ENCODE peak calls at places on chromosomes 11 and 22, in five cellular contexts. A is EL; I is naive thymus-derived CD8-positive, alpha-beta T cell; T is uterus; K is fibroblast of mammary gland. W is an unnamed sample.

GRCh38 chr11:94809251-94809650 is 41.1 kb downstream of the AMOTL1 start:
- DNase-seq in A (peak), I (no peak), T (no peak), K (no peak), W (no peak)

GRCh38 chr22:30841264-30841663 is 127.3 kb downstream of the MORC2 start:
- DNase-seq in A (peak), I (no peak), T (no peak), K (peak), W (no peak)

GRCh38 chr11:5303643-5304042 is 1.9 kb upstream of the OR51B4 start:
- DNase-seq in A (no peak), I (no peak), T (no peak), K (no peak), W (no peak)

GRCh38 chr11:77800445-77800844 is 20.1 kb downstream of the RSF1 start:
- DNase-seq in A (no peak), I (no peak), T (no peak), K (no peak), W (no peak)

GRCh38 chr11:60987577-60988277 is 16.2 kb downstream of the CD6 start:
- DNase-seq in A (no peak), I (no peak), T (peak), K (no peak), W (no peak)

GRCh38 chr11:7227724-7228123 is 24.0 kb upstream of the SYT9 start:
- DNase-seq in A (no peak), I (no peak), T (no peak), K (no peak), W (no peak)

GRCh38 chr22:40451230-40451629 is 80.8 kb downstream of the SGSM3 start:
- DNase-seq in A (no peak), I (peak), T (no peak), K (no peak), W (no peak)

GRCh38 chr11:108871152-108871551 is 206.3 kb downstream of the DDX10 start:
- DNase-seq in A (peak), I (no peak), T (no peak), K (peak), W (peak)

GRCh38 chr11:31421840-31422239 is 52.2 kb downstream of the DNAJC24 start:
- DNase-seq in A (no peak), I (no peak), T (no peak), K (no peak), W (no peak)

W was measured in left cardiac atrium.